ENCODE peak calls at places on chromosomes 16 and 17, in five cellular contexts. Z is aorta; E is iris pigment epithelial cell; R is WERI-Rb-1; M is activated naive CD4-positive, alpha-beta T cell treated with anti-CD3 and anti-CD28 coated beads for 36 hours. T is an unnamed sample.

GRCh38 chr17:29588561-29589411 is 662 bp downstream of the GIT1 start:
- DNase-seq in Z (peak; percentile 84), E (peak; percentile 42), R (no peak), M (peak; percentile 62), T (peak; percentile 57)

GRCh38 chr16:85569615-85570212 is 43.4 kb upstream of the GSE1 start:
- DNase-seq in Z (no peak), E (peak; percentile 85), R (no peak), M (peak; percentile 50), T (peak; percentile 9)

GRCh38 chr17:5282639-5283217 is 644 bp downstream of the RABEP1 start:
- DNase-seq in Z (peak; percentile 78), E (peak; percentile 14), R (peak; percentile 36), M (peak; percentile 33), T (peak; percentile 49)

GRCh38 chr16:88799569-88800276 is 3.9 kb upstream of the CDT1 start:
- DNase-seq in Z (no peak), E (no peak), R (no peak), M (peak; percentile 62), T (no peak)

GRCh38 chr16:68155425-68155824 is 70.3 kb downstream of the NFATC3 start:
- DNase-seq in Z (no peak), E (no peak), R (no peak), M (no peak), T (no peak)

GRCh38 chr17:76562734-76563148 is 22.9 kb downstream of the PRCD start:
- DNase-seq in Z (no peak), E (peak; percentile 78), R (no peak), M (peak; percentile 27), T (no peak)

GRCh38 chr16:73323880-73324279 is 276.0 kb upstream of the ZFHX3 start:
- DNase-seq in Z (no peak), E (no peak), R (no peak), M (no peak), T (no peak)

GRCh38 chr17:71237903-71238538 is 882.8 kb upstream of the SOX9 start:
- DNase-seq in Z (no peak), E (peak; percentile 42), R (no peak), M (no peak), T (no peak)

GRCh38 chr17:37385439-37385990 is 9.7 kb downstream of the C17orf78 start:
- DNase-seq in Z (no peak), E (no peak), R (no peak), M (no peak), T (no peak)

GRCh38 chr16:85157813-85158701 is 45.8 kb upstream of the CIBAR2 start:
- DNase-seq in Z (no peak), E (no peak), R (peak; percentile 49), M (peak; percentile 47), T (no peak)

GRCh38 chr16:48558269-48558915 is 51.6 kb downstream of the N4BP1 start:
- DNase-seq in Z (no peak), E (peak; percentile 67), R (no peak), M (peak; percentile 27), T (no peak)

GRCh38 chr16:1381655-1382406 is 30.1 kb downstream of the GNPTG start:
- DNase-seq in Z (no peak), E (no peak), R (no peak), M (no peak), T (no peak)

T was measured in stimulated activated CD4-positive, alpha-beta T cell treated with anti-CD3 and anti-CD28 coated beads, Interleukin-4, amount 100 ng/mL, for 4 hours.